ENCODE peak calls at places on chromosomes 7 and 10, in five cellular contexts. B is Panc1, U is spleen, M is testis, P is A549. K is an unnamed sample.
A peak's percentile ranks its signal among the peaks of the same experiment; 100 is the strongest.

GRCh38 chr10:17785276-17785935 is 23.7 kb upstream of the MRC1 start:
- DNase-seq in B (no peak), U (no peak), M (no peak), P (no peak), K (no peak)

GRCh38 chr7:27237735-27238334 is 4.8 kb upstream of the EVX1 start:
- DNase-seq in B (no peak), U (no peak), M (no peak), P (no peak), K (no peak)

GRCh38 chr7:77409739-77410545 is 6.2 kb downstream of the GSAP start:
- DNase-seq in B (no peak), U (no peak), M (no peak), P (no peak), K (peak; percentile 95)

GRCh38 chr7:138247081-138247480 is 170.8 kb downstream of the AKR1D1 start:
- DNase-seq in B (no peak), U (no peak), M (no peak), P (no peak), K (no peak)

GRCh38 chr7:41027428-41028115 is 675.3 kb downstream of the INHBA start:
- DNase-seq in B (no peak), U (no peak), M (no peak), P (peak; percentile 8), K (peak; percentile 97)

GRCh38 chr10:131803863-131804425 is 96.9 kb upstream of the PPP2R2D start:
- DNase-seq in B (no peak), U (no peak), M (no peak), P (no peak), K (no peak)

GRCh38 chr10:20396168-20396567 is 500.9 kb downstream of the NEBL start:
- DNase-seq in B (no peak), U (no peak), M (no peak), P (no peak), K (no peak)

GRCh38 chr7:95772771-95773581 is 622 bp downstream of the DYNC1I1 start:
- DNase-seq in B (no peak), U (no peak), M (peak; percentile 62), P (no peak), K (no peak)

GRCh38 chr10:72275351-72276012 is 1.8 kb downstream of the DDIT4 start:
- DNase-seq in B (no peak), U (no peak), M (no peak), P (no peak), K (no peak)

GRCh38 chr10:5449227-5449626 is 36.9 kb downstream of the NET1 start:
- DNase-seq in B (no peak), U (no peak), M (no peak), P (no peak), K (no peak)
- H3K27ac ChIP-seq in B (no peak overlapping the region), U (no peak overlapping the region), M (peak overlapping the region; percentile 2), P (peak overlapping the region; percentile 73), K (peak overlapping the region; percentile 77)

DNA sequence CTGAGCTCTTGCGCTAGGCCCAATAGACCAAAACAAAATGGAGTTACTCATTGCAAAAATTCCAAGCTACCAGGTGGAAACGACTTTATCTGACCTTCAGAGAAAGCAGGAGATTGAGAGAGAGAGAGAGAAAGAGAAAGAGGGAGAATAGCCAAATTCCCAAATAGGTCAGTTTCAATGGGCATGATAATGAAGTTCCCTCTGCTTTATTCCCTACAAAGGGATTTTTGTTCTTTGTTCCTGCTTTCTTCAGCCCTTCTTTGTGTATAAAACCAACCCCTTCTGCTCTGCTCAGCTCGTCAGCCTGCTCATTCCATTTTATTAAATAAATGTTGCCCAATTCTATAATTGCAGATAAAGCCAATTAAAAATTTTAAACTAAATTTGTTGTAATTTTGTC is 45.0 kb upstream of the GPR37 start:
- DNase-seq in B (no peak), U (no peak), M (no peak), P (no peak), K (no peak)
- TF ChIP-seq CTCF in B (no peak), U (no peak), M (no peak), P (no peak), K (no peak)

DNA sequence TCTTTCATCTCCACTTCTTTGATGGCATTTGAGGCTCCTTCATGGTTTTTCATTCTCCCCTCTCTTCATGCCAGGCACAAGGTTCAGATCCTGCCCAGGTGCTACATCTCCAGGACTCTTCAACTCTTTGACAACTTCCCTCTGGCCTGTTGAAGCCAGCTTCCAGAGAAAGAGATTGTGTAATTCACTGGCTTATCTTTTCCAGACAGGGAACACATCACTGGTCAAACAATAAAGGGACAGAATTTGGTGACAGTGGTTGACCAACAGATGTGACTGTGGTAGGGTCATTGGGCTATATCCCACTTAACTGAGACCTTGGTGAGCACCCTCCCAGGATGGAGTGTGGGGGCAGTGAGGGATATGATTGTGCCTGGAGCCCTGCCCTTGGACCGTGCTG is 111.4 kb upstream of the AGK start:
- DNase-seq in B (no peak), U (no peak), M (no peak), P (no peak), K (no peak)
- H3K4me1 ChIP-seq in B (no peaks in the 10 kb centered on the region), U (no peaks in the 10 kb centered on the region), M (peaks cover 12% of the 10 kb centered on the region), P (no peaks in the 10 kb centered on the region), K (no peaks in the 10 kb centered on the region)

DNA sequence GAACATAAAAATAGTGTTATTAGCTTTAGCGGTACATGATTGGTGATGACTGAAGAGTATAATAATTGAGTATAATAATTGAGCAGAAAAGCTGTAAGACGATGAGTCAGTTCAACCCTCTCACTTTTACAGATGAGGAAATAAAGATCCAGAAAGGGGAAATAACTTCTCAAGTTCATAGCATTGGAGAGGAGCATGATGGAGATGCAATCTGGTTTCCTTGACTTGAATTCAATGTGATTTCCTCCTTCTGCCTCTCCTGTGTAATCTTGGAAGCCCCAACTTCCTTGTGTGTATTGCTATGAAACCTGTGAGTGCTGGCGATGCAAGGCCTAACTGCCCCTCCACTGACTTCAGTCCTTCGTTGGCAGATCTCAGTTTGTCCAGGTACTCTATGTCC is 265.1 kb downstream of the LRMDA start:
- DNase-seq in B (no peak), U (no peak), M (no peak), P (no peak), K (no peak)
- H3K27ac ChIP-seq in B (no peak overlapping the region), U (no peak overlapping the region), M (no peak overlapping the region), P (no peak overlapping the region), K (no peak overlapping the region)

DNA sequence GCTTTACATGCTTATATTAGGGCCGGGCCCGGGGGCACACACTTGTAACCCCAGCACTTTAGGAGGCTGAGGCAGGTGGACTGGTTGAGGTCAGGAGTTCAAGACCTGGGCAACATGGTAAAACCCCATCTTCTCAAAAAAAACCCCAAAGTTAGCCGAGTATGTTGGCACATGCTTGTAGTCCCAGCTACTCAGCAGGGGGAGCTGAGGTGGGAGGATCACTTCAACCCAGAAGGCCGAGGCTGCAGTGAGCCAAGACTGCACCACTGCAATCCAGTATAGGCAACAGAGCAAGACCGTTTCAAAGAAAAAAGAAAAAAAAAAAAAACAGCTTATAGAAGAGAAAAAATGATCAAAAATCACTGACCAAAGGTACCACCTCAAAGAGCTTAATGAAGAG is 63.1 kb downstream of the AMZ1 start:
- DNase-seq in B (no peak), U (no peak), M (no peak), P (no peak), K (no peak)
- TF ChIP-seq CTCF in B (no peak), U (no peak), M (no peak), P (no peak), K (no peak)